ENCODE peak calls at places on chromosomes 16 and 17, in nine cellular contexts. M, V, Q, O, G, J, I, F and P are unnamed samples. For H3K36me3 and H3K27me3, the result is how much of the 10 kb centered on the place peaks cover.

GRCh38 chr17:19744492-19744891 is 3.6 kb downstream of the ALDH3A1 start:
- DNase-seq in M (no peak), V (no peak), Q (no peak), O (no peak), G (no peak), J (no peak), I (no peak), F (no peak), P (no peak)

GRCh38 chr16:67848118-67848517 is 625 bp upstream of the CENPT start:
- DNase-seq in M (no peak), V (no peak), Q (no peak), O (no peak), G (no peak), J (no peak), I (no peak), F (no peak), P (no peak)

GRCh38 chr16:83420206-83420760 is 387.5 kb upstream of the HSBP1 start:
- DNase-seq in M (no peak), V (no peak), Q (peak), O (no peak), G (no peak), J (no peak), I (no peak), F (peak), P (no peak)

GRCh38 chr17:44314031-44314430 is 5.6 kb downstream of the RUNDC3A start:
- DNase-seq in M (no peak), V (no peak), Q (no peak), O (no peak), G (no peak), J (no peak), I (no peak), F (no peak), P (no peak)

GRCh38 chr16:50584033-50584722 is 36.0 kb downstream of the NKD1 start:
- DNase-seq in M (no peak), V (no peak), Q (no peak), O (no peak), G (no peak), J (no peak), I (no peak), F (no peak), P (no peak)

GRCh38 chr16:64791756-64792155 is 330.1 kb downstream of the CDH11 start:
- DNase-seq in M (no peak), V (no peak), Q (no peak), O (no peak), G (no peak), J (no peak), I (no peak), F (no peak), P (no peak)

GRCh38 chr17:49576121-49576905 is 642 bp downstream of the NXPH3 start:
- DNase-seq in M (no peak), V (no peak), Q (peak), O (no peak), G (no peak), J (peak), I (peak), F (no peak), P (no peak)

GRCh38 chr17:7842950-7843535 is 9.0 kb downstream of the KDM6B start:
- DNase-seq in M (peak), V (peak), Q (peak), O (peak), G (peak), J (peak), I (peak), F (peak), P (no peak)

GRCh38 chr17:72407336-72408121 is 286.7 kb downstream of the SOX9 start:
- DNase-seq in M (peak), V (peak), Q (no peak), O (peak), G (peak), J (peak), I (peak), F (no peak), P (peak)

GRCh38 chr16:82621796-82622195 is 5.0 kb upstream of the CDH13 start:
- DNase-seq in M (no peak), V (no peak), Q (no peak), O (no peak), G (no peak), J (no peak), I (no peak), F (no peak), P (no peak)

GRCh38 chr16:66588981-66589713 is 9.9 kb downstream of the CMTM2 start:
- DNase-seq in M (peak), V (no peak), Q (peak), O (peak), G (no peak), J (peak), I (no peak), F (no peak), P (no peak)

GRCh38 chr16:84278968-84279367 is 15.7 kb upstream of the WFDC1 start:
- DNase-seq in M (no peak), V (no peak), Q (peak), O (no peak), G (no peak), J (no peak), I (no peak), F (no peak), P (no peak)

GRCh38 chr17:78839762-78840529 is 668 bp downstream of the USP36 start:
- DNase-seq in M (peak), V (no peak), Q (peak), O (peak), G (no peak), J (peak), I (no peak), F (no peak), P (no peak)

GRCh38 chr17:18185391-18185790 is 1.8 kb downstream of the ALKBH5 start:
- DNase-seq in M (no peak), V (no peak), Q (peak), O (peak), G (no peak), J (no peak), I (no peak), F (no peak), P (no peak)

GRCh38 chr17:34542700-34543336 is 36.6 kb upstream of the TMEM132E start:
- DNase-seq in M (no peak), V (peak), Q (peak), O (peak), G (no peak), J (peak), I (peak), F (no peak), P (no peak)

GRCh38 chr17:9475259-9475658 is 100.4 kb downstream of the STX8 start:
- DNase-seq in M (no peak), V (no peak), Q (no peak), O (no peak), G (no peak), J (no peak), I (no peak), F (no peak), P (no peak)

GRCh38 chr17:28405632-28406477 is at the start of gene SLC46A1:
- DNase-seq in M (peak), V (peak), Q (peak), O (peak), G (peak), J (peak), I (peak), F (no peak), P (no peak)

GRCh38 chr17:47866941-47867340 is 16.0 kb upstream of the SP6 start:
- DNase-seq in M (no peak), V (no peak), Q (no peak), O (no peak), G (no peak), J (no peak), I (no peak), F (no peak), P (no peak)

GRCh38 chr17:79776378-79777165 is 1.4 kb upstream of the CBX2 start:
- DNase-seq in M (no peak), V (no peak), Q (peak), O (no peak), G (no peak), J (no peak), I (no peak), F (no peak), P (no peak)

GRCh38 chr17:819251-819650 is 37.1 kb downstream of the MRM3 start:
- DNase-seq in M (no peak), V (no peak), Q (no peak), O (no peak), G (no peak), J (no peak), I (no peak), F (no peak), P (no peak)

GRCh38 chr17:42428141-42428944 is 5.3 kb upstream of the CAVIN1 start:
- DNase-seq in M (peak), V (peak), Q (peak), O (peak), G (no peak), J (peak), I (no peak), F (no peak), P (peak)

GRCh38 chr17:82281502-82282238 is 8.2 kb upstream of the CSNK1D start:
- DNase-seq in M (peak), V (peak), Q (no peak), O (peak), G (peak), J (peak), I (no peak), F (no peak), P (no peak)

GRCh38 chr17:76598004-76598439 is 12.4 kb upstream of the ST6GALNAC2 start:
- DNase-seq in M (no peak), V (no peak), Q (no peak), O (peak), G (no peak), J (no peak), I (no peak), F (no peak), P (no peak)

GRCh38 chr17:31147507-31148202 is 52.9 kb downstream of the NF1 start:
- DNase-seq in M (no peak), V (no peak), Q (peak), O (no peak), G (no peak), J (no peak), I (no peak), F (no peak), P (no peak)

GRCh38 chr17:80872011-80872929 is 119.4 kb upstream of the CHMP6 start:
- DNase-seq in M (no peak), V (no peak), Q (no peak), O (no peak), G (peak), J (peak), I (no peak), F (no peak), P (no peak)

GRCh38 chr16:2963074-2963610 is 933 bp upstream of the KREMEN2 start:
- DNase-seq in M (no peak), V (no peak), Q (peak), O (no peak), G (peak), J (no peak), I (no peak), F (no peak), P (no peak)

GRCh38 chr16:3879258-3879886 is 1.1 kb downstream of the CREBBP start:
- DNase-seq in M (no peak), V (peak), Q (peak), O (peak), G (peak), J (peak), I (no peak), F (no peak), P (no peak)

GRCh38 chr16:19691161-19691850 is 26.7 kb downstream of the KNOP1 start:
- DNase-seq in M (no peak), V (no peak), Q (no peak), O (no peak), G (peak), J (no peak), I (no peak), F (no peak), P (no peak)

GRCh38 chr16:73058221-73058615 is 10.3 kb upstream of the ZFHX3 start:
- DNase-seq in M (no peak), V (no peak), Q (no peak), O (peak), G (no peak), J (peak), I (no peak), F (no peak), P (no peak)

GRCh38 chr16:31199430-31200041 is 3.0 kb downstream of the PYCARD start:
- DNase-seq in M (no peak), V (no peak), Q (no peak), O (no peak), G (no peak), J (no peak), I (no peak), F (no peak), P (no peak)

GRCh38 chr16:31141489-31142108 is 6.1 kb upstream of the PRSS8 start:
- DNase-seq in M (no peak), V (no peak), Q (no peak), O (peak), G (peak), J (peak), I (peak), F (no peak), P (no peak)

GRCh38 chr16:10776280-10776679 is 32.6 kb downstream of the NUBP1 start:
- DNase-seq in M (no peak), V (no peak), Q (no peak), O (no peak), G (no peak), J (no peak), I (no peak), F (no peak), P (no peak)

GRCh38 chr17:64165347-64165746 is 35.4 kb upstream of the ERN1 start:
- DNase-seq in M (no peak), V (no peak), Q (no peak), O (no peak), G (no peak), J (no peak), I (no peak), F (no peak), P (no peak)

GRCh38 chr17:8822401-8823035 is 23.4 kb upstream of the MFSD6L start:
- DNase-seq in M (peak), V (no peak), Q (no peak), O (no peak), G (no peak), J (no peak), I (no peak), F (peak), P (no peak)

GRCh38 chr16:87845213-87845612 is 24.1 kb downstream of the SLC7A5 start:
- DNase-seq in M (no peak), V (no peak), Q (no peak), O (no peak), G (no peak), J (no peak), I (no peak), F (no peak), P (no peak)

GRCh38 chr16:87844809-87845208 is 24.5 kb downstream of the SLC7A5 start:
- DNase-seq in M (no peak), V (no peak), Q (no peak), O (no peak), G (no peak), J (no peak), I (no peak), F (no peak), P (no peak)

GRCh38 chr16:87842209-87842869 is 27.0 kb downstream of the SLC7A5 start:
- DNase-seq in M (no peak), V (no peak), Q (no peak), O (no peak), G (peak), J (no peak), I (no peak), F (no peak), P (no peak)

GRCh38 chr16:87844374-87844733 is 25.0 kb downstream of the SLC7A5 start:
- DNase-seq in M (no peak), V (no peak), Q (peak), O (no peak), G (no peak), J (peak), I (no peak), F (no peak), P (no peak)

DNA sequence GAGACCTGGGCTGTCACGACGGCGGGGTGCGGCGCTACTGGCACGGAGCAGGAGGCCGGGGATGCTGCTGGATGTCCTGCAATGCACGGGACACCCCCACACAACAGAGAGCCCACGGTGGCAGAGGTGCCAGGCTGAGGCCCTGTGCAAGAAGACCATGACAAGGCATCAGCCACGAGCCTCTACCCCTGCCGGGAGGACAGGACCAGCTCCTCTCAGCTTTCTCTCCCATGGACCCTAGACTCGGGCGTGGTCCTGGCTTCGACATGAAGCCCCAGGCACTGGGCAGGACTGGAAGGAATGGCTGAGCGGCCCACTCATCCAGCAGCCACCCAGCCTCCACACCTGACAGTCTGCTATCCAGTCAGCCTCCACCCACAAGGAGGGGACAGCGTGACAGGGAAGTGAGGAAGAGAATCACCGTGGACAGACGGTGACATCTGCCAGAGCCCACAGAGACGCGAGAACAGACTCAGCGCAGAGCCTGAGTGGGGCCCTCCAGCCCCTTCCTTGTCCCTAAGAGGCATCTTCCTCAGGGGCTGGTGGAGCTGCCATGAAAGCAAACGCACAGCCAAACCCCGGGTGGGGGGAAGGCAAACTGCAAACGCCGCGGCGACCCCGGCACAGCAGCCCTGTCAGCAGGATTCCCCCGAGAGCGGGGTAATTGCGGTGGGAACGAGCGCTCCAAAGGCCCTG is 25.5 kb downstream of the SLC7A5 start:
- DNase-seq in M (no peak), V (no peak), Q (no peak), O (no peak), G (no peak), J (no peak), I (no peak), F (no peak), P (no peak)
- H3K36me3 ChIP-seq in M (under half), V (under half), Q (under half), O (under half), G (under half), J (under half), I (under half), F (under half), P (under half)

GRCh38 chr16:704047-704446 is 1.6 kb downstream of the FBXL16 start:
- DNase-seq in M (no peak), V (no peak), Q (no peak), O (no peak), G (no peak), J (no peak), I (no peak), F (no peak), P (no peak)

GRCh38 chr16:703406-703805 is 2.2 kb downstream of the FBXL16 start:
- DNase-seq in M (no peak), V (no peak), Q (no peak), O (no peak), G (no peak), J (no peak), I (no peak), F (no peak), P (no peak)

GRCh38 chr16:698911-699671 is 6.5 kb downstream of the FBXL16 start:
- DNase-seq in M (no peak), V (no peak), Q (no peak), O (no peak), G (no peak), J (no peak), I (no peak), F (no peak), P (no peak)

GRCh38 chr16:702341-702740 is 3.3 kb downstream of the FBXL16 start:
- DNase-seq in M (no peak), V (no peak), Q (no peak), O (no peak), G (no peak), J (no peak), I (no peak), F (no peak), P (no peak)

GRCh38 chr16:700684-701584 is 4.7 kb downstream of the FBXL16 start:
- DNase-seq in M (no peak), V (no peak), Q (peak), O (no peak), G (no peak), J (no peak), I (no peak), F (no peak), P (no peak)
- H3K27me3 ChIP-seq in M (under half), V (under half), Q (half or more), O (under half), G (under half), J (half or more), I (under half), F (half or more), P (under half)

GRCh38 chr17:40095356-40095943 is 4.9 kb downstream of the NR1D1 start:
- DNase-seq in M (no peak), V (no peak), Q (no peak), O (peak), G (no peak), J (peak), I (no peak), F (no peak), P (no peak)

GRCh38 chr17:40092581-40092980 is 7.8 kb downstream of the NR1D1 start:
- DNase-seq in M (no peak), V (no peak), Q (no peak), O (no peak), G (no peak), J (peak), I (peak), F (no peak), P (no peak)

GRCh38 chr17:40094874-40095273 is 5.5 kb downstream of the NR1D1 start:
- DNase-seq in M (no peak), V (no peak), Q (no peak), O (no peak), G (no peak), J (no peak), I (no peak), F (no peak), P (no peak)

GRCh38 chr17:40093005-40093579 is 7.3 kb downstream of the NR1D1 start:
- DNase-seq in M (no peak), V (no peak), Q (no peak), O (no peak), G (no peak), J (no peak), I (no peak), F (no peak), P (no peak)

DNA sequence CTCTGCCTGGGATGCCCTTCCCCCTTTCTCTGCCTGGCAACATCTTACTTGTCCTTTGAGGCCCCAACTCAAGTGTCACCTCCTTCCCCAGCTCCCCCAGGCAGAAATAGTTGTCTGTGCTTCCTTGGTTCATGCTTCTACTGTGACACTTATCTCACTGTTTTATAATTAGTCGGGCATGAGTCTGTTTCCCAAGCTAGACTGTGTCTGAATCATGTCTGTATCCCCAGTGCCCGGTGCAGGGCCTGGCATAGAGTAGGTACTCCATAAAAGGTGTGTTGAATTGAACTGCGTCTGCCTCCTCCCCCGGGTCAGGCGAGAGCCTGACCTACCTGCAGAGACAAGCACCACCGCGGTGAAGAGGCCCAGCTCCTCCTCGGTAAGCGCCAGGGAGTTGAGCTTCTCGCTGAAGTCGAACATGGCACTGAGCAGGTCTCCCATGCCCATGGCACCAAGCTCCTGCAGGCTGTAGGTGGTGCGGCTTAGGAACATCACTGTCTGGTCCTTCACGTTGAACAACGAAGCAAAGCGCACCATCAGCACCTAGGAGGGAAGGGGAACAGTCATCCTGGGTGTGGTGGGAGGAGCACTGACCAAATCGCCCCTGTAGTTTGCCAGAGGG is 6.7 kb downstream of the NR1D1 start:
- DNase-seq in M (no peak), V (no peak), Q (peak), O (no peak), G (no peak), J (peak), I (no peak), F (no peak), P (no peak)
- H3K27ac ChIP-seq in M (peak), V (peak), Q (no peak), O (peak), G (peak), J (peak), I (peak), F (peak), P (peak)

DNA sequence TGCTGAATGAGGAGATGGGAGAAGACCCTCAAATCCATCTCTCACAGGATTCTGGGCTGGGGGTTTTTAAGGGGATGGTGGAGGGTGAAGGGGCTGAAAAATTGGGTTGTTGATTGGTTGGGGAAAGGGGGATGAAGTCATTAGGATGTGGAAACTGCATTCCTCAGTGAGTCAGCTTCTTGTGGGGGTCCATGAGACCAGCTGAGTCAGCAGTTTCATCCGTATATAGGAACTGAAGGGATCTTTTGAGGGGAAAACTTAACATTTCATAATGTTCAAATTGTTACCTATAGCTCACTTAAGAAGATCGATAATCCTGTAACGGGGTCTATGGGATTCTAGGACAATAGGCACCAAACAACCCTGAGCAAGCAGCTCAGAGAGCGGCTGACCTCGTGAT is 213.4 kb downstream of the CBLN1 start:
- DNase-seq in M (no peak), V (no peak), Q (no peak), O (no peak), G (no peak), J (no peak), I (no peak), F (peak), P (no peak)
- H3K36me3 ChIP-seq in M (under half), V (under half), Q (under half), O (under half), G (under half), J (under half), I (under half), F (under half), P (under half)